ENCODE peak calls at places on chromosomes 16 and 17, in eight cellular contexts. S is GM23248; Z is left ventricle myocardium inferior; L is neural progenitor cell; K is ascending aorta; E is PC-3; N is thoracic aorta; H is effector memory CD4-positive, alpha-beta T cell. G is an unnamed sample. For H3K4me1, the result is how much of the 10 kb centered on the place peaks cover.

GRCh38 chr17:66200685-66201092 is 8.8 kb upstream of the CEP112 start:
- DNase-seq in S (peak), Z (no peak), L (peak), K (no peak), E (peak), N (no peak), H (peak), G (no peak)

GRCh38 chr16:73011926-73012325 is 36.0 kb downstream of the ZFHX3 start:
- DNase-seq in S (no peak), Z (no peak), L (no peak), K (peak), E (no peak), N (no peak), H (no peak), G (no peak)

GRCh38 chr17:4951486-4951885 is 567 bp downstream of the ENO3 start:
- DNase-seq in S (no peak), Z (no peak), L (no peak), K (no peak), E (no peak), N (no peak), H (no peak), G (no peak)

GRCh38 chr17:65108152-65108551 is 29.0 kb upstream of the RGS9 start:
- DNase-seq in S (no peak), Z (no peak), L (no peak), K (no peak), E (no peak), N (no peak), H (no peak), G (no peak)

GRCh38 chr16:35690413-35690812 is 2231.0 kb downstream of the TP53TG3F start:
- DNase-seq in S (no peak), Z (no peak), L (no peak), K (peak), E (no peak), N (no peak), H (no peak), G (peak)

GRCh38 chr16:28304214-28304613 is 11.9 kb downstream of the SBK1 start:
- DNase-seq in S (peak), Z (peak), L (peak), K (no peak), E (peak), N (no peak), H (no peak), G (no peak)

GRCh38 chr17:3704931-3705717 is 9.2 kb upstream of the P2RX5 start:
- DNase-seq in S (no peak), Z (no peak), L (no peak), K (no peak), E (no peak), N (no peak), H (no peak), G (no peak)

GRCh38 chr16:72501739-72502653 is 330.0 kb upstream of the PMFBP1 start:
- DNase-seq in S (peak), Z (peak), L (peak), K (peak), E (peak), N (peak), H (no peak), G (no peak)

GRCh38 chr16:30472328-30472942 is at the start of gene ITGAL:
- DNase-seq in S (no peak), Z (peak), L (no peak), K (peak), E (no peak), N (no peak), H (peak), G (no peak)

GRCh38 chr16:67396159-67396774 is 3.0 kb upstream of the TPPP3 start:
- DNase-seq in S (peak), Z (peak), L (peak), K (peak), E (peak), N (peak), H (no peak), G (no peak)

GRCh38 chr17:46053911-46054534 is 55.0 kb downstream of the STH start:
- DNase-seq in S (peak), Z (no peak), L (no peak), K (no peak), E (peak), N (no peak), H (no peak), G (no peak)

GRCh38 chr17:57442914-57443571 is 186.7 kb downstream of the MSI2 start:
- DNase-seq in S (peak), Z (peak), L (no peak), K (peak), E (peak), N (peak), H (no peak), G (no peak)

GRCh38 chr17:44097110-44097810 is 26.2 kb downstream of the HDAC5 start:
- DNase-seq in S (peak), Z (peak), L (no peak), K (no peak), E (peak), N (no peak), H (no peak), G (no peak)

GRCh38 chr16:68499011-68499410 is 40.1 kb upstream of the ZFP90 start:
- DNase-seq in S (no peak), Z (no peak), L (no peak), K (no peak), E (peak), N (no peak), H (no peak), G (no peak)

GRCh38 chr16:7775072-7775488 is 442.4 kb downstream of the RBFOX1 start:
- DNase-seq in S (no peak), Z (no peak), L (no peak), K (no peak), E (no peak), N (no peak), H (no peak), G (no peak)

GRCh38 chr17:76556759-76557367 is 17.0 kb downstream of the PRCD start:
- DNase-seq in S (peak), Z (no peak), L (peak), K (no peak), E (peak), N (no peak), H (peak), G (no peak)

GRCh38 chr17:6427284-6427781 is 7.6 kb downstream of the AIPL1 start:
- DNase-seq in S (peak), Z (no peak), L (no peak), K (no peak), E (peak), N (no peak), H (peak), G (no peak)

GRCh38 chr17:74045608-74046007 is 157.9 kb upstream of the RPL38 start:
- DNase-seq in S (no peak), Z (no peak), L (peak), K (no peak), E (peak), N (no peak), H (no peak), G (no peak)

GRCh38 chr17:47736501-47737211 is 3.6 kb downstream of the TBX21 start:
- DNase-seq in S (no peak), Z (no peak), L (peak), K (peak), E (no peak), N (no peak), H (no peak), G (peak)

GRCh38 chr16:51773051-51773450 is 622.0 kb upstream of the SALL1 start:
- DNase-seq in S (no peak), Z (no peak), L (no peak), K (no peak), E (no peak), N (no peak), H (no peak), G (no peak)

GRCh38 chr16:78988361-78988992 is 612.1 kb downstream of the MAF start:
- DNase-seq in S (no peak), Z (no peak), L (peak), K (no peak), E (no peak), N (no peak), H (no peak), G (no peak)

GRCh38 chr16:31329671-31330552 is 25.1 kb upstream of the ITGAX start:
- DNase-seq in S (no peak), Z (no peak), L (no peak), K (no peak), E (no peak), N (no peak), H (no peak), G (no peak)

GRCh38 chr17:75625813-75626486 is 7.3 kb upstream of the SMIM5 start:
- DNase-seq in S (peak), Z (no peak), L (peak), K (no peak), E (peak), N (no peak), H (no peak), G (no peak)

GRCh38 chr17:43314582-43314981 is 80.8 kb upstream of the RNU2-1 start:
- DNase-seq in S (peak), Z (no peak), L (no peak), K (peak), E (no peak), N (no peak), H (no peak), G (no peak)

GRCh38 chr17:27559506-27559931 is 71.5 kb upstream of the LGALS9 start:
- DNase-seq in S (peak), Z (no peak), L (no peak), K (no peak), E (no peak), N (no peak), H (no peak), G (peak)

GRCh38 chr17:65473363-65473762 is 88.1 kb downstream of the AXIN2 start:
- DNase-seq in S (no peak), Z (no peak), L (no peak), K (no peak), E (no peak), N (no peak), H (no peak), G (no peak)

GRCh38 chr17:40471856-40472732 is 28.8 kb downstream of the IGFBP4 start:
- DNase-seq in S (peak), Z (no peak), L (no peak), K (no peak), E (no peak), N (no peak), H (no peak), G (no peak)

GRCh38 chr17:48351916-48352332 is 78.1 kb downstream of the SKAP1 start:
- DNase-seq in S (peak), Z (no peak), L (peak), K (no peak), E (peak), N (no peak), H (no peak), G (no peak)

GRCh38 chr17:39224778-39225307 is 902 bp downstream of the STAC2 start:
- DNase-seq in S (no peak), Z (no peak), L (peak), K (no peak), E (no peak), N (no peak), H (no peak), G (no peak)

GRCh38 chr16:4984174-4985000 is 26.3 kb downstream of the SEC14L5 start:
- DNase-seq in S (peak), Z (no peak), L (no peak), K (no peak), E (no peak), N (no peak), H (no peak), G (no peak)

GRCh38 chr17:60525347-60525623 is 757 bp downstream of the APPBP2 start:
- DNase-seq in S (peak), Z (no peak), L (peak), K (no peak), E (peak), N (no peak), H (no peak), G (no peak)

GRCh38 chr17:3318336-3318735 is 20.2 kb upstream of the OR3A1 start:
- DNase-seq in S (no peak), Z (no peak), L (no peak), K (no peak), E (peak), N (no peak), H (no peak), G (no peak)

GRCh38 chr17:12256380-12256995 is 235.8 kb downstream of the MAP2K4 start:
- DNase-seq in S (peak), Z (no peak), L (peak), K (peak), E (peak), N (no peak), H (no peak), G (no peak)

GRCh38 chr16:60731329-60731728 is 1304.9 kb downstream of the CDH8 start:
- DNase-seq in S (no peak), Z (no peak), L (no peak), K (no peak), E (no peak), N (no peak), H (no peak), G (no peak)

GRCh38 chr17:57606111-57606875 is 138.8 kb downstream of the CCDC182 start:
- DNase-seq in S (no peak), Z (no peak), L (no peak), K (no peak), E (no peak), N (no peak), H (no peak), G (no peak)

DNA sequence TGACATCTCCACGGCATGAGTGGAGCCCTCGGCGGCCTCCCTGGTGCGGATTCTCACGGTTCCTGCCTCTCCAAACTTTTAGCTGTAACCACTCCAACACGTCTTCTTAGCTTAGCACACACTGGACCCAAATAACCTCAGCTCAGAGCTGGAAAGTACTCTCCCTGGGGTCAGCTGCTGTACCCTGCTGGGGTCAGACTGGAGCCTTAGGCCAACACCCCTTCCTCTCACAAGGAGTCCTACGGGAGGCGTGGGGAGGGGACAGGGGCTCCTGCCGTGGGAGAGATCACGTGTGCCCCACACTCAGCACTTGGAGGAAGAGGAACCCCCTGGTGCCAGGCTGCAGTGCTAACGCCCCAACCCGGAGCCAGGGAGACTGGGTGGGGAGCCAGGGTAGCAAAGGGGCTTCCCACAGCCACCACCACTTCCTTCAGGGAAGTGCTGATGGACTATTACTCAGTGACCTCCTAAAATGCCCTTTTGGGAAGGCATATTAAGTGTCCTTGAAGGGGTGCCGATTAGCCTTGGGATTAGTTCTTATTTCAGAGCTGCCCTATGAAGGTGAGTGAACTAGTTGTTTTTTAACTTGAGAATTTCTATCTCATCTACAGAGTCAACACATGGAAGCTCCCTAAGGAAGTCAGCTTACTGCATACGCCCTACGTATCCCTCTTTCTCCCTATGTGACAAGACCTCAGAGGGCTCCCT is 124.0 kb downstream of the HIC1 start:
- DNase-seq in S (peak), Z (peak), L (no peak), K (no peak), E (no peak), N (no peak), H (no peak), G (no peak)
- H3K4me1 ChIP-seq in S (half or more), Z (half or more), L (under half), K (under half), E (under half), N (half or more), H (under half), G (half or more)

DNA sequence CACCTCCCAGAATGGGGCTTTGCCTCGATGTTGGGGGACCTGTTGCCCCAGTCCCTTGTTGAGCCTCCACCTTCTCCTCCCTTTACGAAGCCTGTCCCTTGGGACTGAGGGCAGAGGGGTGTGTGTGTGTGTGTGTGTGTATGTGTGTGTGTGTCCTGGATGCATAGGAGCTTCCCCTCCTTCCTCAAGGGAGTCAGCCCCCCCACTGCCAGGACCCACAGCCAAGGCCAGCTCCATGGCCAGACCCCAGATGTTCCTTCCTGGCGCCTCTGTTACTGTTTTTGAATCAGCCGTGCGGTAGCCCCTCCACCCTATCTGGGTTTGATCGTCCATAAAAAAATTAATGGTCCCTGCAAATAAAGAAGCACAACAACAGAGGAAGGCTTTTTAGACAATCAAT is 17.7 kb upstream of the DOK4 start:
- DNase-seq in S (no peak), Z (no peak), L (no peak), K (no peak), E (no peak), N (no peak), H (no peak), G (no peak)
- H3K4me1 ChIP-seq in S (under half), Z (under half), L (under half), K (under half), E (under half), N (under half), H (under half), G (under half)

DNA sequence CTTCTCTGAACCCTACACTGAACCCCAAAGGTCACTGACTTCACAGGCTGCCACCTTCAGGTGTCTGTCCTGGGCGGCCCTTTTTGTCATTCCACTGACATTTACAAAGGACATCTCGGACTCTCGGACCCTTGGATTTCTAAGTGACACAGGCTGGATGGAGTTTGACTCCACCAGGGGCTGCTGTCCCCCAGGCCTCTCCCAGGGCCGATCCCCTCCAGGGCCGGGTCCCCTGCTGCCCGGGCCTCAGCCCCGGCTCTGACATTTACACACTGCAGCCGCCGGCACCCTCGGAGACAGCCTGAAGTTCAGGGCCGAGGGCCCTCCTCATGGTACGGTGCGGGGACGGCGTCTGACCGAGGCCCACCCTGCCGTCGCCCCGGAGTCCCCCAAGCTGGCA is 24.1 kb downstream of the CACNA1H start:
- DNase-seq in S (no peak), Z (no peak), L (no peak), K (no peak), E (no peak), N (no peak), H (no peak), G (no peak)
- H3K4me1 ChIP-seq in S (under half), Z (under half), L (under half), K (under half), E (under half), N (under half), H (under half), G (under half)

GRCh38 chr17:68360198-68360597 is 68.9 kb downstream of the ARSG start:
- DNase-seq in S (no peak), Z (no peak), L (no peak), K (no peak), E (no peak), N (no peak), H (no peak), G (no peak)
- H3K4me1 ChIP-seq in S (under half), Z (under half), L (under half), K (under half), E (under half), N (under half), H (under half), G (under half)